ENCODE peak calls at places on chromosomes 3 and 15, in six cellular contexts. Z is heart left ventricle; B is activated CD8-positive, alpha-beta T cell treated with anti-CD3 and anti-CD28 coated beads for 36 hours; T is lung; K is AG10803; F is breast epithelium. U is an unnamed sample.

GRCh38 chr15:64582202-64582601 is 121.8 kb downstream of the ZNF609 start:
- DNase-seq in Z (no peak), B (no peak), T (no peak), K (no peak), F (no peak), U (no peak)

GRCh38 chr3:114558271-114558670 is 264.4 kb downstream of the TIGIT start:
- DNase-seq in Z (no peak), B (no peak), T (no peak), K (peak; percentile 43), F (no peak), U (no peak)

GRCh38 chr3:4466783-4467521 is at the start of gene SUMF1:
- DNase-seq in Z (peak; percentile 87), B (peak; percentile 88), T (peak; percentile 84), K (peak; percentile 64), F (peak; percentile 67), U (peak; percentile 89)

GRCh38 chr15:89486726-89487050 is 9.7 kb downstream of the RHCG start:
- DNase-seq in Z (no peak), B (peak; percentile 64), T (no peak), K (no peak), F (no peak), U (no peak)

GRCh38 chr3:132448211-132448961 is 31.1 kb downstream of the DNAJC13 start:
- DNase-seq in Z (peak; percentile 71), B (no peak), T (no peak), K (peak; percentile 47), F (no peak), U (no peak)

GRCh38 chr3:108222813-108223307 is 636 bp upstream of the IFT57 start:
- DNase-seq in Z (no peak), B (no peak), T (no peak), K (no peak), F (no peak), U (no peak)

GRCh38 chr15:45372032-45372995 is 6.0 kb downstream of the GATM start:
- DNase-seq in Z (no peak), B (no peak), T (no peak), K (no peak), F (no peak), U (no peak)

GRCh38 chr3:60877188-60877587 is 374.1 kb downstream of the FHIT start:
- DNase-seq in Z (no peak), B (no peak), T (no peak), K (no peak), F (no peak), U (no peak)

GRCh38 chr3:127886276-127886862 is 28.7 kb upstream of the KBTBD12 start:
- DNase-seq in Z (no peak), B (no peak), T (no peak), K (no peak), F (no peak), U (no peak)

GRCh38 chr3:196115678-196116083 is 33.8 kb upstream of the TFRC start:
- DNase-seq in Z (no peak), B (peak; percentile 26), T (no peak), K (no peak), F (no peak), U (no peak)

GRCh38 chr3:197103766-197104165 is 74.1 kb upstream of the MELTF start:
- DNase-seq in Z (no peak), B (no peak), T (no peak), K (peak; percentile 21), F (no peak), U (no peak)

GRCh38 chr3:174202146-174202545 is 657.0 kb upstream of the NAALADL2 start:
- DNase-seq in Z (no peak), B (no peak), T (no peak), K (no peak), F (no peak), U (no peak)

GRCh38 chr3:158434412-158435038 is 136.5 kb upstream of the MLF1 start:
- DNase-seq in Z (peak; percentile 52), B (peak; percentile 52), T (peak; percentile 48), K (peak; percentile 71), F (peak; percentile 31), U (no peak)

GRCh38 chr15:55546718-55547117 is 38.7 kb upstream of the DNAAF4 start:
- DNase-seq in Z (no peak), B (no peak), T (no peak), K (peak; percentile 9), F (no peak), U (no peak)

GRCh38 chr3:126834596-126835471 is 130.8 kb downstream of the CHCHD6 start:
- DNase-seq in Z (no peak), B (no peak), T (peak; percentile 53), K (no peak), F (no peak), U (peak; percentile 51)

GRCh38 chr3:126832933-126833332 is 128.9 kb downstream of the CHCHD6 start:
- DNase-seq in Z (no peak), B (no peak), T (no peak), K (no peak), F (no peak), U (no peak)

GRCh38 chr3:126837773-126838172 is 133.7 kb downstream of the CHCHD6 start:
- DNase-seq in Z (no peak), B (no peak), T (no peak), K (no peak), F (no peak), U (peak; percentile 63)

GRCh38 chr3:126836220-126836860 is 132.3 kb downstream of the CHCHD6 start:
- DNase-seq in Z (no peak), B (no peak), T (no peak), K (no peak), F (no peak), U (peak; percentile 48)

DNA sequence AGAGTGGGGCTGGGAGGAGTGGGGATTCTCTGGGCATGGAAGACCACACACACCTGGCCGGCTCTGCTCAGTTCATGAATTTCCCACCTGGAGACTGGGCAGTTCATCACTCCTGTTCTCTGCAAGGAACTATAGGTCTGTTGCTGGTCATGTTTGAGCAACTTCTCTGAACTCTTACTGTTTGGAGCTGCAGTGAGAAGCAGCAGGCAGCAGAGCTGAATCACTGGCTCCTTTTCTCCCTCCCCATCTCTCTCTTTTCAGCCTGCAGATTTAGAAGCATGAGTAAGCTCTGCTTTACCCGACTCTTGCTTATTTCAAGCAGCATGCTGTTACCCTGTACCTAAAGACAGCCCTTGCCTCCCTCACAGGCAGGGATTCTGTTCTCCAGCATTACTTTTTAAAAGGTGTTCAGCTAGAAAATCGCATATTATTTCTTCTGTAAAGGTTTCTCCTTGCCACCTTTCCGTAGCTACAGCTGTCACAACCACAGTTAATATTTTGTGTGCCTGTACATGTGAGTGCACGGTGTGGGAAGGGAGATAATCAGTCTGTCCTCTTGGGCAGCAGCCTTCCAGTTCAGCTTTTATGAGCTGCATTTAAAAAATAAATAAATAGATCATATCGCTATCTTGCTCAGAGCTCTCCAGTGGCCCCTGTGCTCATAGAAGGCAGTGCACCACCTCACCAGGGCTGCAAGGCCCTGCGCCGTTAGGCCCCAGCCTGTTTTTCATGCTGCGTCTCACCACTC is 131.6 kb downstream of the CHCHD6 start:
- DNase-seq in Z (no peak), B (no peak), T (no peak), K (peak; percentile 61), F (no peak), U (peak; percentile 62)
- TF ChIP-seq CTCF in Z (no peak), B (no peak), T (no peak), K (peak; percentile 22), F (no peak), U (no peak)

DNA sequence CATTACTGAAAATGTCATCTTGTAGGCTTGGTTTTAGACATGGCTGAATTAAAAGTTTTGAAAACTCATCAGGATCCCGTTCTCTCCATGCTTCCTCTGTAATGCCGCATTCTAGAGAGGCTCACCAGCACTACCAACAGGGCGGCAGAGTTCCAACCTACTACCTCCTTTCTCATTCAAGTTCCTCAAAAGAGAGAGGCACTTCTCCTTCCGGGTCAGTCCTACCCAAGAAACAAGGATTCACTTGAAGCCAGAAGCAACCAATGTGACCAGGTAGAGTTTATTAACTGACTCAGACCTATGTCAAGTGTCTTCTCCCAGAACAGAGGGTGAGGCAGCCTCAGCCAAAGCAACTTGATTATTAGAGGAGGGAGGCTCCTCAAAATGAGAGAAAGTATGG is 59.8 kb upstream of the GYG1 start:
- DNase-seq in Z (no peak), B (no peak), T (no peak), K (no peak), F (no peak), U (no peak)
- TF ChIP-seq CTCF in Z (no peak), B (no peak), T (no peak), K (no peak), F (no peak), U (no peak)

GRCh38 chr15:100661161-100661560 is 58.8 kb downstream of the ASB7 start:
- DNase-seq in Z (no peak), B (no peak), T (no peak), K (no peak), F (no peak), U (no peak)

GRCh38 chr15:100658895-100659294 is 56.5 kb downstream of the ASB7 start:
- DNase-seq in Z (no peak), B (no peak), T (no peak), K (no peak), F (no peak), U (no peak)

GRCh38 chr15:100665570-100665969 is 63.2 kb downstream of the ASB7 start:
- DNase-seq in Z (no peak), B (no peak), T (no peak), K (no peak), F (no peak), U (no peak)

GRCh38 chr15:100663550-100664335 is 61.4 kb downstream of the ASB7 start:
- DNase-seq in Z (no peak), B (no peak), T (no peak), K (no peak), F (no peak), U (no peak)

DNA sequence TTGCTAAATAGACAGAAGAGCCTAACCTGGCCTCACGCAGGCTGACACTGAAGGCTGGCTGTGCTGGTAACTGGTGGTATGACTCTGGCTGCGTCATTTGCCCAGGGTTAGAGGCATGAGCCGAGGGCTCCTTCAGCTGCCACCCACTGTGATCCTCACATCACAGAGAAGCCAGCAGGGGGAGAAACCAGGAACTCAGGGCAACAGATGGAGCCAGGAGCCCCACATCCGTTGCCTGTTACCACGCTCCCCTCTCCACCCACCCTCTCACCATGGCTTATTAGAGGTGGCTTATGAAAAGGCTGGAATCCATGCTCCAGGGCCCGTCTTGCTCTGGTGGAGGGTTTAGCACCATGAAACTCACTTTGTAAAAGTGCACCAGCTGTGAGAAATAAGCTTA is 60.7 kb downstream of the ASB7 start:
- DNase-seq in Z (no peak), B (no peak), T (no peak), K (no peak), F (no peak), U (no peak)
- TF ChIP-seq CTCF in Z (no peak), B (no peak), T (no peak), K (peak; percentile 29), F (no peak), U (peak; percentile 26)

GRCh38 chr3:7070461-7070860 is 209.5 kb downstream of the GRM7 start:
- DNase-seq in Z (no peak), B (no peak), T (no peak), K (no peak), F (no peak), U (no peak)

GRCh38 chr3:7074217-7074616 is 213.3 kb downstream of the GRM7 start:
- DNase-seq in Z (no peak), B (no peak), T (no peak), K (no peak), F (no peak), U (no peak)

GRCh38 chr3:7075120-7075519 is 214.2 kb downstream of the GRM7 start:
- DNase-seq in Z (no peak), B (no peak), T (no peak), K (no peak), F (no peak), U (no peak)

DNA sequence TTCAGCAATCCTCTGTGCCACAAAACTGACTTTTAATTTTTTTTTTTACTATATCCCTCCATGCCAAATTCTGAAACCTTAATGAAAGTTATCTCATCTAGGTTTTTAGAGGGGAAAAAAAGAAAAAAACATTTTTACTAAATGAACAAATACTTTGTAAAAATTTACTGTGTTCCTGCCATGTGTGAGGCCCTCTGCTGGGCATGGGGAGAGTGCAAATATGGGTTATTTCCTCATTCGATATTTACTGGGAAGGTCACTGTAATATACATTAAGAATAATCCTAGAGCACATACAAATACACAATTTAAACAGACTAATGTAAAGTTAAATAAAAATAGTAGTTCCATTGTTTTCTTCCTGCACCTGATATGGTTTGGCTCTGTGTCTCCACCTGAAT is 215.0 kb downstream of the GRM7 start:
- DNase-seq in Z (no peak), B (no peak), T (no peak), K (no peak), F (no peak), U (no peak)
- TF ChIP-seq CTCF in Z (no peak), B (no peak), T (no peak), K (no peak), F (no peak), U (no peak)